ENCODE peak calls at places on chromosome 22, in five cellular contexts. F is NCI-H526 treated with DMSO at 0.1 percent for 48 hours; D is CD8-positive, alpha-beta memory T cell; R is AG08395; N is fibroblast of pulmonary artery. Y is an unnamed sample.

GRCh38 chr22:30459206-30460052 is 12.4 kb downstream of the SEC14L3 start:
- DNase-seq in R (no peak), F (no peak), N (peak), D (no peak), Y (no peak)

GRCh38 chr22:19517171-19517500 is 7.1 kb downstream of the CLDN5 start:
- DNase-seq in F (no peak), R (no peak), N (no peak), D (no peak), Y (no peak)

GRCh38 chr22:21102659-21103267 is 57.0 kb downstream of the LRRC74B start:
- DNase-seq in R (peak), F (peak), N (peak), D (peak), Y (peak)

GRCh38 chr22:48573766-48574165 is 1253.9 kb downstream of the BRD1 start:
- DNase-seq in N (no peak), F (no peak), R (no peak), D (no peak), Y (no peak)

GRCh38 chr22:40027191-40028097 is 32.7 kb downstream of the FAM83F start:
- DNase-seq in D (no peak), N (no peak), F (peak), R (no peak), Y (no peak)

GRCh38 chr22:47396515-47396914 is 634.1 kb downstream of the TBC1D22A start:
- DNase-seq in N (no peak), F (no peak), D (no peak), R (no peak), Y (no peak)

GRCh38 chr22:30781271-30781875 is 86.7 kb downstream of the OSBP2 start:
- DNase-seq in R (no peak), N (no peak), F (no peak), D (no peak), Y (no peak)

GRCh38 chr22:34760276-34761008 is 305.5 kb upstream of the ISX start:
- DNase-seq in R (peak), N (no peak), F (no peak), D (no peak), Y (no peak)

GRCh38 chr22:26436903-26437515 is 7.9 kb downstream of the ASPHD2 start:
- DNase-seq in N (peak), R (no peak), F (no peak), D (no peak), Y (no peak)

GRCh38 chr22:22030493-22031182 is 48.1 kb upstream of the TOP3B start:
- DNase-seq in D (no peak), R (no peak), N (peak), F (no peak), Y (peak)